ENCODE peak calls at places on chromosomes 13 and 19, in six cellular contexts. One of them, this sample, is unnamed.

GRCh38 chr19:1956868-1957492 is 16.0 kb downstream of the CSNK1G2 start:
- DNase-seq in esophagus squamous epithelium: no peak
- DNase-seq in stomach: no peak
- DNase-seq in lung: no peak
- DNase-seq in psoas muscle: peak
- DNase-seq in A673: no peak
- DNase-seq in this sample: no peak

GRCh38 chr19:19211499-19212432 is at the start of gene NCAN:
- DNase-seq in esophagus squamous epithelium: no peak
- DNase-seq in stomach: no peak
- DNase-seq in lung: no peak
- DNase-seq in psoas muscle: no peak
- DNase-seq in A673: no peak
- DNase-seq in this sample: no peak

GRCh38 chr13:25732146-25732865 is 319.5 kb downstream of the SHISA2 start:
- DNase-seq in esophagus squamous epithelium: no peak
- DNase-seq in stomach: no peak
- DNase-seq in lung: no peak
- DNase-seq in psoas muscle: no peak
- DNase-seq in A673: no peak
- DNase-seq in this sample: no peak

GRCh38 chr13:26679411-26679810 is 81.2 kb downstream of the GPR12 start:
- DNase-seq in esophagus squamous epithelium: no peak
- DNase-seq in stomach: no peak
- DNase-seq in lung: no peak
- DNase-seq in psoas muscle: no peak
- DNase-seq in A673: no peak
- DNase-seq in this sample: no peak

GRCh38 chr13:41139296-41139966 is 6.8 kb upstream of the KBTBD6 start:
- DNase-seq in esophagus squamous epithelium: no peak
- DNase-seq in stomach: no peak
- DNase-seq in lung: no peak
- DNase-seq in psoas muscle: no peak
- DNase-seq in A673: no peak
- DNase-seq in this sample: no peak

GRCh38 chr19:42267644-42268141 is 1.4 kb upstream of the CIC start:
- DNase-seq in esophagus squamous epithelium: no peak
- DNase-seq in stomach: no peak
- DNase-seq in lung: peak
- DNase-seq in psoas muscle: no peak
- DNase-seq in A673: no peak
- DNase-seq in this sample: no peak

GRCh38 chr13:43078399-43078798 is 55.0 kb downstream of the DNAJC15 start:
- DNase-seq in esophagus squamous epithelium: no peak
- DNase-seq in stomach: no peak
- DNase-seq in lung: no peak
- DNase-seq in psoas muscle: no peak
- DNase-seq in A673: no peak
- DNase-seq in this sample: no peak

GRCh38 chr19:54209748-54210494 is 9.3 kb downstream of the RPS9 start:
- DNase-seq in esophagus squamous epithelium: no peak
- DNase-seq in stomach: peak
- DNase-seq in lung: peak
- DNase-seq in psoas muscle: peak
- DNase-seq in A673: peak
- DNase-seq in this sample: peak

GRCh38 chr13:47726394-47726793 is 274.7 kb downstream of the SUCLA2 start:
- DNase-seq in esophagus squamous epithelium: no peak
- DNase-seq in stomach: no peak
- DNase-seq in lung: no peak
- DNase-seq in psoas muscle: no peak
- DNase-seq in A673: no peak
- DNase-seq in this sample: no peak

GRCh38 chr19:5403968-5404640 is 51.1 kb upstream of the ZNRF4 start:
- DNase-seq in esophagus squamous epithelium: no peak
- DNase-seq in stomach: peak
- DNase-seq in lung: peak
- DNase-seq in psoas muscle: peak
- DNase-seq in A673: peak
- DNase-seq in this sample: peak

GRCh38 chr13:36355632-36356031 is 9.4 kb upstream of the SPART start:
- DNase-seq in esophagus squamous epithelium: no peak
- DNase-seq in stomach: no peak
- DNase-seq in lung: no peak
- DNase-seq in psoas muscle: no peak
- DNase-seq in A673: no peak
- DNase-seq in this sample: no peak

GRCh38 chr13:35475960-35476943 is at the start of gene MAB21L1:
- DNase-seq in esophagus squamous epithelium: no peak
- DNase-seq in stomach: peak
- DNase-seq in lung: no peak
- DNase-seq in psoas muscle: peak
- DNase-seq in A673: no peak
- DNase-seq in this sample: peak

GRCh38 chr19:42985588-42985987 is 40.7 kb downstream of the PSG11 start:
- DNase-seq in esophagus squamous epithelium: no peak
- DNase-seq in stomach: no peak
- DNase-seq in lung: no peak
- DNase-seq in psoas muscle: no peak
- DNase-seq in A673: no peak
- DNase-seq in this sample: no peak

GRCh38 chr19:58150328-58150921 is at the start of gene ZNF329:
- DNase-seq in esophagus squamous epithelium: no peak
- DNase-seq in stomach: peak
- DNase-seq in lung: peak
- DNase-seq in psoas muscle: peak
- DNase-seq in A673: peak
- DNase-seq in this sample: peak

GRCh38 chr13:77333521-77334083 is 6.7 kb upstream of the MYCBP2 start:
- DNase-seq in esophagus squamous epithelium: no peak
- DNase-seq in stomach: no peak
- DNase-seq in lung: no peak
- DNase-seq in psoas muscle: no peak
- DNase-seq in A673: no peak
- DNase-seq in this sample: no peak

GRCh38 chr13:25675060-25675459 is 303.3 kb downstream of the ATP8A2 start:
- DNase-seq in esophagus squamous epithelium: no peak
- DNase-seq in stomach: no peak
- DNase-seq in lung: no peak
- DNase-seq in psoas muscle: no peak
- DNase-seq in A673: no peak
- DNase-seq in this sample: no peak

GRCh38 chr19:29367701-29368306 is 154.9 kb upstream of the UQCRFS1 start:
- DNase-seq in esophagus squamous epithelium: no peak
- DNase-seq in stomach: no peak
- DNase-seq in lung: no peak
- DNase-seq in psoas muscle: no peak
- DNase-seq in A673: no peak
- DNase-seq in this sample: no peak

GRCh38 chr19:35030257-35031071 is at the start of gene SCN1B:
- DNase-seq in esophagus squamous epithelium: no peak
- DNase-seq in stomach: peak
- DNase-seq in lung: peak
- DNase-seq in psoas muscle: peak
- DNase-seq in A673: peak
- DNase-seq in this sample: no peak

GRCh38 chr19:50344661-50345318 is 15.6 kb upstream of the KCNC3 start:
- DNase-seq in esophagus squamous epithelium: no peak
- DNase-seq in stomach: no peak
- DNase-seq in lung: no peak
- DNase-seq in psoas muscle: no peak
- DNase-seq in A673: no peak
- DNase-seq in this sample: no peak

GRCh38 chr13:90232291-90232690 is 1115.2 kb upstream of the MIR17HG start:
- DNase-seq in esophagus squamous epithelium: no peak
- DNase-seq in stomach: no peak
- DNase-seq in lung: no peak
- DNase-seq in psoas muscle: no peak
- DNase-seq in A673: no peak
- DNase-seq in this sample: no peak

GRCh38 chr13:110518571-110518970 is 43.0 kb downstream of the RAB20 start:
- DNase-seq in esophagus squamous epithelium: no peak
- DNase-seq in stomach: peak
- DNase-seq in lung: no peak
- DNase-seq in psoas muscle: no peak
- DNase-seq in A673: no peak
- DNase-seq in this sample: no peak

GRCh38 chr13:66547685-66548084 is 682.5 kb downstream of the PCDH9 start:
- DNase-seq in esophagus squamous epithelium: no peak
- DNase-seq in stomach: no peak
- DNase-seq in lung: no peak
- DNase-seq in psoas muscle: no peak
- DNase-seq in A673: no peak
- DNase-seq in this sample: no peak

GRCh38 chr19:728011-728410 is 19.3 kb downstream of the PALM start:
- DNase-seq in esophagus squamous epithelium: no peak
- DNase-seq in stomach: no peak
- DNase-seq in lung: peak
- DNase-seq in psoas muscle: peak
- DNase-seq in A673: peak
- DNase-seq in this sample: no peak

GRCh38 chr13:111342716-111343115 is 22.3 kb downstream of the TEX29 start:
- DNase-seq in esophagus squamous epithelium: no peak
- DNase-seq in stomach: no peak
- DNase-seq in lung: no peak
- DNase-seq in psoas muscle: no peak
- DNase-seq in A673: no peak
- DNase-seq in this sample: no peak

GRCh38 chr19:57888494-57889231 is at the start of gene ZNF814:
- DNase-seq in esophagus squamous epithelium: peak
- DNase-seq in stomach: peak
- DNase-seq in lung: peak
- DNase-seq in psoas muscle: peak
- DNase-seq in A673: peak
- DNase-seq in this sample: peak

GRCh38 chr19:5436101-5436947 is 18.9 kb upstream of the ZNRF4 start:
- DNase-seq in esophagus squamous epithelium: no peak
- DNase-seq in stomach: no peak
- DNase-seq in lung: no peak
- DNase-seq in psoas muscle: no peak
- DNase-seq in A673: peak
- DNase-seq in this sample: peak

GRCh38 chr19:4692275-4693077 is 22.3 kb upstream of the MYDGF start:
- DNase-seq in esophagus squamous epithelium: no peak
- DNase-seq in stomach: no peak
- DNase-seq in lung: no peak
- DNase-seq in psoas muscle: no peak
- DNase-seq in A673: no peak
- DNase-seq in this sample: no peak

GRCh38 chr19:40392894-40393517 is 3.0 kb upstream of the HIPK4 start:
- DNase-seq in esophagus squamous epithelium: no peak
- DNase-seq in stomach: peak
- DNase-seq in lung: peak
- DNase-seq in psoas muscle: no peak
- DNase-seq in A673: no peak
- DNase-seq in this sample: no peak
- TF ChIP-seq CTCF in esophagus squamous epithelium: peak
- TF ChIP-seq CTCF in stomach: no peak
- TF ChIP-seq CTCF in lung: peak
- TF ChIP-seq CTCF in psoas muscle: peak
- TF ChIP-seq CTCF in A673: no peak
- TF ChIP-seq CTCF in this sample: no peak

DNA sequence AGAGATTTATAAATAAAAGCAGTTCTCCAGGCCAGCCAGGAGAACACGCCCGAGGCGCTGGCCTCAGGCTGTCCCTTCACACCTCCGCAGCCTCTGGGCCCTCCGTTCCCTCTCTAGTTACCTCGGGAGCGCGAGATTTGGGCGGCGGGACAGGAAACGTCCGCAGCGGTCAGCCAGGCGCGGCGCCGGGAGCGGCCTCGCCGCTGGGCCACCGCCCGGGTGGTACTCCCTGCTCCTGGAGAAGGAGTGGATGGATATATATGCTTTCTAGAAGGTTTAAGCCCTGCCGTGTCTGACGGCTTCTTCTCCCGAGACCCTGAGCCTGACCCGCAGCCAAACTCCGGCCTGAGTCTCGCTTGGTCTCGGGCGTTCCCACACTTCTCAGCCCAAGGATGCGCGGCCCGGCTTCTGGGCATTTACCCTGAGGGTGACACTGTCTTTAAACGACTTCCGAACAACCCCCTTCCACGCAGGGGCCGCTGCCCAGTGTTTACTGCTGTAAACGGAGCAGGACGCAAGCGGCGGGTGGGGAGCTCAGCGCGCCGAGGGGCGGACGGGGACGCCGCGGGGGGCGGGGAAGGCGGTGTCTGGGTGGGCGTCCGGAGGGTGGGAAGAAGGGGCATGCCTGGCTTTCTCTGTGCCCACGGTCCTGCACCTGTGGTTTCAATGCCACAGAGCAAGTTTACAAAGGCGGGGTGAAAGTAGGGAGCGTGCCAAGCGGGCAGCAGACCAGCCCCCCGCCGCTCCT is 2.0 kb upstream of the ZIC2 start:
- DNase-seq in esophagus squamous epithelium: no peak
- DNase-seq in stomach: peak
- DNase-seq in lung: no peak
- DNase-seq in psoas muscle: peak
- DNase-seq in A673: peak
- DNase-seq in this sample: no peak
- H3K4me3 ChIP-seq in esophagus squamous epithelium: peak
- H3K4me3 ChIP-seq in stomach: peak
- H3K4me3 ChIP-seq in lung: no peak
- H3K4me3 ChIP-seq in psoas muscle: peak
- H3K4me3 ChIP-seq in A673: peak
- H3K4me3 ChIP-seq in this sample: peak

DNA sequence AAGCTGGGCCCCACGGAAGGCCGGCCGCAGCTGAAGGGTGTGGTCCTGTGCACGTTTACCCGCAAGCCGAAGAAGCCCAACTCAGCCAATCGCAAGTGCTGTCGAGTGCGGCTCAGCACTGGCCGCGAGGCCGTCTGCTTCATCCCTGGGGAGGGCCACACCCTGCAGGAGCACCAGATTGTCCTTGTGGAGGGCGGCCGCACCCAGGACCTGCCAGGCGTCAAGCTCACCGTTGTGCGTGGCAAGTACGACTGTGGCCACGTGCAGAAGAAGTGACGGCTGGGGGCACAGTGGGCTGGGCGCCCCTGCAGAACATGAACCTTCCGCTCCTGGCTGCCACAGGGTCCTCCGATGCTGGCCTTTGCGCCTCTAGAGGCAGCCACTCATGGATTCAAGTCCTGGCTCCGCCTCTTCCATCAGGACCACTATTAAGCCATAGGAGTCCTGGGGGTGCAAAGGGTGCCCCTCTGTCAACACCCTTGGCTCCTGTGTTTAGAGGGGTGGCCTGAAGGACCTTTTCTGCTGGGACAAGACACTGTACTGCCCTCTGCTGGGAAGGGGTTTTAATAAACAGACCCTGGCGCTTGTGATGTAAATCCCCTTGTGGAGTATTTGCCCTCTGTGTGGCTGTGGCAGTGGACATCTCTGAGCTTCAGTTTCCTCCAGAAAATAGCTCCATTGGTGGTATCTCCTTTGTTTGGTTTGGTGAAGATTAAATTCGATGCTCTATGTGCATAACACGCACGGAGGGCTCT is 1.9 kb downstream of the MRPS12 start:
- DNase-seq in esophagus squamous epithelium: no peak
- DNase-seq in stomach: no peak
- DNase-seq in lung: no peak
- DNase-seq in psoas muscle: peak
- DNase-seq in A673: peak
- DNase-seq in this sample: no peak
- TF ChIP-seq CTCF in esophagus squamous epithelium: no peak
- TF ChIP-seq CTCF in stomach: no peak
- TF ChIP-seq CTCF in lung: no peak
- TF ChIP-seq CTCF in psoas muscle: peak
- TF ChIP-seq CTCF in A673: peak
- TF ChIP-seq CTCF in this sample: peak

GRCh38 chr19:33195711-33196347 is 1.7 kb downstream of the LRP3 start:
- DNase-seq in esophagus squamous epithelium: no peak
- DNase-seq in stomach: no peak
- DNase-seq in lung: no peak
- DNase-seq in psoas muscle: no peak
- DNase-seq in A673: no peak
- DNase-seq in this sample: no peak
- H3K4me3 ChIP-seq in esophagus squamous epithelium: peak
- H3K4me3 ChIP-seq in stomach: peak
- H3K4me3 ChIP-seq in lung: no peak
- H3K4me3 ChIP-seq in psoas muscle: peak
- H3K4me3 ChIP-seq in A673: peak
- H3K4me3 ChIP-seq in this sample: peak

This sample was measured in astrocyte of the cerebellum.